ENCODE peak calls at places on chromosomes 3 and 15, in eight cellular contexts. One of them, this sample, is unnamed.

GRCh38 chr3:100113728-100114412 is 431 bp downstream of the FILIP1L start:
- DNase-seq in cardiac fibroblast: no peak
- DNase-seq in NT2/D1: no peak
- DNase-seq in ovary: no peak
- DNase-seq in H1: no peak
- DNase-seq in fibroblast of lung: no peak
- DNase-seq in GM12878: no peak
- DNase-seq in left ventricle myocardium inferior: no peak
- DNase-seq in this sample: no peak

GRCh38 chr3:71332813-71333212 is 250.7 kb downstream of the FOXP1 start:
- DNase-seq in cardiac fibroblast: no peak
- DNase-seq in NT2/D1: no peak
- DNase-seq in ovary: no peak
- DNase-seq in H1: no peak
- DNase-seq in fibroblast of lung: no peak
- DNase-seq in GM12878: no peak
- DNase-seq in left ventricle myocardium inferior: no peak
- DNase-seq in this sample: no peak

GRCh38 chr3:101065962-101066361 is 72.7 kb upstream of the ABI3BP start:
- DNase-seq in cardiac fibroblast: peak; percentile 79
- DNase-seq in NT2/D1: no peak
- DNase-seq in ovary: no peak
- DNase-seq in H1: no peak
- DNase-seq in fibroblast of lung: peak; percentile 86
- DNase-seq in GM12878: no peak
- DNase-seq in left ventricle myocardium inferior: no peak
- DNase-seq in this sample: no peak

GRCh38 chr3:13525827-13526625 is 22.9 kb upstream of the FBLN2 start:
- DNase-seq in cardiac fibroblast: no peak
- DNase-seq in NT2/D1: no peak
- DNase-seq in ovary: no peak
- DNase-seq in H1: no peak
- DNase-seq in fibroblast of lung: no peak
- DNase-seq in GM12878: no peak
- DNase-seq in left ventricle myocardium inferior: peak; percentile 28
- DNase-seq in this sample: no peak

GRCh38 chr3:126908752-126909275 is 74.1 kb upstream of the PLXNA1 start:
- DNase-seq in cardiac fibroblast: no peak
- DNase-seq in NT2/D1: no peak
- DNase-seq in ovary: no peak
- DNase-seq in H1: no peak
- DNase-seq in fibroblast of lung: no peak
- DNase-seq in GM12878: no peak
- DNase-seq in left ventricle myocardium inferior: no peak
- DNase-seq in this sample: no peak

GRCh38 chr3:96863129-96863740 is 48.8 kb downstream of the EPHA6 start:
- DNase-seq in cardiac fibroblast: peak; percentile 36
- DNase-seq in NT2/D1: peak; percentile 40
- DNase-seq in ovary: peak; percentile 15
- DNase-seq in H1: peak; percentile 51
- DNase-seq in fibroblast of lung: peak; percentile 21
- DNase-seq in GM12878: no peak
- DNase-seq in left ventricle myocardium inferior: no peak
- DNase-seq in this sample: no peak

GRCh38 chr3:45575491-45575923 is 19.0 kb upstream of the LIMD1 start:
- DNase-seq in cardiac fibroblast: peak; percentile 34
- DNase-seq in NT2/D1: peak; percentile 90
- DNase-seq in ovary: no peak
- DNase-seq in H1: no peak
- DNase-seq in fibroblast of lung: peak; percentile 48
- DNase-seq in GM12878: no peak
- DNase-seq in left ventricle myocardium inferior: no peak
- DNase-seq in this sample: no peak

GRCh38 chr15:85704720-85705119 is 90.0 kb downstream of the KLHL25 start:
- DNase-seq in cardiac fibroblast: peak; percentile 64
- DNase-seq in NT2/D1: no peak
- DNase-seq in ovary: no peak
- DNase-seq in H1: no peak
- DNase-seq in fibroblast of lung: no peak
- DNase-seq in GM12878: no peak
- DNase-seq in left ventricle myocardium inferior: no peak
- DNase-seq in this sample: no peak

GRCh38 chr15:40252438-40253178 is 13.7 kb downstream of the PAK6 start:
- DNase-seq in cardiac fibroblast: peak; percentile 27
- DNase-seq in NT2/D1: no peak
- DNase-seq in ovary: peak; percentile 33
- DNase-seq in H1: peak; percentile 76
- DNase-seq in fibroblast of lung: no peak
- DNase-seq in GM12878: no peak
- DNase-seq in left ventricle myocardium inferior: peak; percentile 40
- DNase-seq in this sample: peak; percentile 31

GRCh38 chr15:81270781-81271491 is 53.0 kb downstream of the STARD5 start:
- DNase-seq in cardiac fibroblast: no peak
- DNase-seq in NT2/D1: no peak
- DNase-seq in ovary: no peak
- DNase-seq in H1: no peak
- DNase-seq in fibroblast of lung: no peak
- DNase-seq in GM12878: no peak
- DNase-seq in left ventricle myocardium inferior: no peak
- DNase-seq in this sample: no peak

GRCh38 chr3:128903501-128903900 is 24.1 kb downstream of the ACAD9 start:
- DNase-seq in cardiac fibroblast: no peak
- DNase-seq in NT2/D1: no peak
- DNase-seq in ovary: no peak
- DNase-seq in H1: no peak
- DNase-seq in fibroblast of lung: no peak
- DNase-seq in GM12878: no peak
- DNase-seq in left ventricle myocardium inferior: no peak
- DNase-seq in this sample: no peak

GRCh38 chr15:92655178-92655995 is at the start of gene FAM174B:
- DNase-seq in cardiac fibroblast: peak; percentile 39
- DNase-seq in NT2/D1: peak; percentile 49
- DNase-seq in ovary: peak; percentile 58
- DNase-seq in H1: peak; percentile 78
- DNase-seq in fibroblast of lung: peak; percentile 20
- DNase-seq in GM12878: no peak
- DNase-seq in left ventricle myocardium inferior: peak; percentile 60
- DNase-seq in this sample: peak; percentile 71

GRCh38 chr15:51793521-51793920 is 35.9 kb upstream of the TMOD3 start:
- DNase-seq in cardiac fibroblast: peak; percentile 91
- DNase-seq in NT2/D1: no peak
- DNase-seq in ovary: peak; percentile 15
- DNase-seq in H1: no peak
- DNase-seq in fibroblast of lung: peak; percentile 64
- DNase-seq in GM12878: no peak
- DNase-seq in left ventricle myocardium inferior: peak; percentile 44
- DNase-seq in this sample: no peak

GRCh38 chr3:57816471-57817105 is 60.5 kb downstream of the SLMAP start:
- DNase-seq in cardiac fibroblast: no peak
- DNase-seq in NT2/D1: no peak
- DNase-seq in ovary: no peak
- DNase-seq in H1: no peak
- DNase-seq in fibroblast of lung: no peak
- DNase-seq in GM12878: no peak
- DNase-seq in left ventricle myocardium inferior: no peak
- DNase-seq in this sample: no peak

GRCh38 chr3:112302881-112303761 is 9.1 kb upstream of the SLC9C1 start:
- DNase-seq in cardiac fibroblast: peak; percentile 48
- DNase-seq in NT2/D1: peak; percentile 91
- DNase-seq in ovary: no peak
- DNase-seq in H1: peak; percentile 60
- DNase-seq in fibroblast of lung: peak; percentile 24
- DNase-seq in GM12878: no peak
- DNase-seq in left ventricle myocardium inferior: no peak
- DNase-seq in this sample: no peak

GRCh38 chr3:112306825-112307224 is 12.8 kb upstream of the SLC9C1 start:
- DNase-seq in cardiac fibroblast: no peak
- DNase-seq in NT2/D1: no peak
- DNase-seq in ovary: no peak
- DNase-seq in H1: no peak
- DNase-seq in fibroblast of lung: no peak
- DNase-seq in GM12878: no peak
- DNase-seq in left ventricle myocardium inferior: no peak
- DNase-seq in this sample: no peak

GRCh38 chr3:112303811-112304325 is 9.9 kb upstream of the SLC9C1 start:
- DNase-seq in cardiac fibroblast: peak; percentile 48
- DNase-seq in NT2/D1: no peak
- DNase-seq in ovary: peak; percentile 13
- DNase-seq in H1: peak; percentile 51
- DNase-seq in fibroblast of lung: peak; percentile 54
- DNase-seq in GM12878: no peak
- DNase-seq in left ventricle myocardium inferior: no peak
- DNase-seq in this sample: no peak

GRCh38 chr3:112302061-112302830 is 8.2 kb upstream of the SLC9C1 start:
- DNase-seq in cardiac fibroblast: peak; percentile 74
- DNase-seq in NT2/D1: no peak
- DNase-seq in ovary: no peak
- DNase-seq in H1: peak; percentile 67
- DNase-seq in fibroblast of lung: peak; percentile 33
- DNase-seq in GM12878: no peak
- DNase-seq in left ventricle myocardium inferior: no peak
- DNase-seq in this sample: no peak

GRCh38 chr3:112304611-112305010 is 10.6 kb upstream of the SLC9C1 start:
- DNase-seq in cardiac fibroblast: peak; percentile 40
- DNase-seq in NT2/D1: no peak
- DNase-seq in ovary: no peak
- DNase-seq in H1: no peak
- DNase-seq in fibroblast of lung: no peak
- DNase-seq in GM12878: no peak
- DNase-seq in left ventricle myocardium inferior: no peak
- DNase-seq in this sample: no peak
- H3K4me3 ChIP-seq in cardiac fibroblast: no peak overlapping the region
- H3K4me3 ChIP-seq in NT2/D1: no peak overlapping the region
- H3K4me3 ChIP-seq in ovary: no peak overlapping the region
- H3K4me3 ChIP-seq in H1: no peak overlapping the region
- H3K4me3 ChIP-seq in fibroblast of lung: no peak overlapping the region
- H3K4me3 ChIP-seq in GM12878: no peak overlapping the region
- H3K4me3 ChIP-seq in left ventricle myocardium inferior: peak overlapping the region; percentile 66
- H3K4me3 ChIP-seq in this sample: peak overlapping the region; percentile 63

DNA sequence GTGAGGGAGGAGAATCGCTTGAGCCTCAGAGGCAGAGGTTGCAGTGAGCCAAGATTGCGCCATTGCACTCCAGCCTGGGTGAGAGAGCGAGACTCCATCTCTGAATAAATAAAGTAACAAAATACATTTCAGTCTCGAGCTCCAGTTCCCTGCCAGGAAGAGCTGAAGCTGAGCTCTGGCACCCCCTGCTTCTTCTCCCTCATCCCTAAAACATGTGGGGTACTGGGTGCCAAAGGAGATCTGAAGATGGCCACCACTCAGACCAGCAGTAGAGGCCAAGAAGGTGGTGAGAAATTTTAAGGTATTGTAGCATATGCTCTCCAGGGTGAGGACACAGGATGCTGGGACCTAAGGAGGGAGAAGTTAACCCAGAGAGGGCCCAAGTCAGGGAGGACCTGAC is 75.0 kb upstream of the CGNL1 start:
- DNase-seq in cardiac fibroblast: no peak
- DNase-seq in NT2/D1: no peak
- DNase-seq in ovary: no peak
- DNase-seq in H1: peak; percentile 36
- DNase-seq in fibroblast of lung: no peak
- DNase-seq in GM12878: no peak
- DNase-seq in left ventricle myocardium inferior: no peak
- DNase-seq in this sample: no peak
- H3K4me3 ChIP-seq in cardiac fibroblast: no peak overlapping the region
- H3K4me3 ChIP-seq in NT2/D1: no peak overlapping the region
- H3K4me3 ChIP-seq in ovary: no peak overlapping the region
- H3K4me3 ChIP-seq in H1: no peak overlapping the region
- H3K4me3 ChIP-seq in fibroblast of lung: no peak overlapping the region
- H3K4me3 ChIP-seq in GM12878: peak overlapping the region; percentile 84
- H3K4me3 ChIP-seq in left ventricle myocardium inferior: no peak overlapping the region
- H3K4me3 ChIP-seq in this sample: no peak overlapping the region

DNA sequence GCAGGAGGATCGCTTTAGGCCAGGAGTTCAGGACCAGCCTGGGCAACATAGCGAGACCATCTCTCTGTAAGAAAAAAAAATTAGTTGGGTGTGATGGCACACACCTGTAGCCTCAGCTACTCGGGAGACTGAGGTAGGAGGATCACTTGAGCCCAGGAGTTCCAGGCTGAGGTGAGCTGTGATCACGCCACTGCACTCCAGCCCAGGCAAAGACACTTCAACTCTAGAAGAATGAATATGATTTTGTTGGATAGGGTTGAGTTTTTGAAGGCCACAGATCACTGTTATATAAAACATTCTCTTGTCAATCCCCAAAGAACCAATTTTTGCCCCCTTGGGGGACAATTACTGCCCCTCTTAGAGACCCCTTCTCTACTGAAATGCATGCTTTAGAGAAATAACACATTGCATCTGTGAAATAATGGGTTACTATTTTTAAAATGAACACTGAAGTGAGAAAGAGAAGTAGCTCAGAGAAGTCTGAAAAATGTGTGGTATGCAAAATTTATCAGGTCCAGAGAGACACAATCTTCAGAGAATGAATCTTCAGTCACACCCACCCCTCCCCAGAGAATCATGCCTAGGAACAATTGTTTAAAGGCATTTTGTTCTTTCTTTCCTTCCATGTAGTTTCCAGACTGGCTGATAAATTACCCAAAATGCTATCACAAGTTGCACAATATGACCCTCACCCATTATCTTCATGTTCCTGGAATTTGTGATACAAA is 42.7 kb downstream of the METTL6 start:
- DNase-seq in cardiac fibroblast: no peak
- DNase-seq in NT2/D1: no peak
- DNase-seq in ovary: no peak
- DNase-seq in H1: no peak
- DNase-seq in fibroblast of lung: no peak
- DNase-seq in GM12878: peak; percentile 84
- DNase-seq in left ventricle myocardium inferior: no peak
- DNase-seq in this sample: no peak
- H3K4me3 ChIP-seq in cardiac fibroblast: no peak overlapping the region
- H3K4me3 ChIP-seq in NT2/D1: no peak overlapping the region
- H3K4me3 ChIP-seq in ovary: no peak overlapping the region
- H3K4me3 ChIP-seq in H1: no peak overlapping the region
- H3K4me3 ChIP-seq in fibroblast of lung: no peak overlapping the region
- H3K4me3 ChIP-seq in GM12878: peak overlapping the region; percentile 48
- H3K4me3 ChIP-seq in left ventricle myocardium inferior: no peak overlapping the region
- H3K4me3 ChIP-seq in this sample: no peak overlapping the region

GRCh38 chr3:197959891-197960693 is at the start of gene LMLN:
- DNase-seq in cardiac fibroblast: peak; percentile 98
- DNase-seq in NT2/D1: peak; percentile 85
- DNase-seq in ovary: peak; percentile 96
- DNase-seq in H1: peak; percentile 96
- DNase-seq in fibroblast of lung: peak; percentile 96
- DNase-seq in GM12878: peak; percentile 80
- DNase-seq in left ventricle myocardium inferior: peak; percentile 96
- DNase-seq in this sample: peak; percentile 96

GRCh38 chr3:197959500-197959890 is 522 bp upstream of the LMLN start:
- DNase-seq in cardiac fibroblast: no peak
- DNase-seq in NT2/D1: no peak
- DNase-seq in ovary: no peak
- DNase-seq in H1: no peak
- DNase-seq in fibroblast of lung: no peak
- DNase-seq in GM12878: no peak
- DNase-seq in left ventricle myocardium inferior: no peak
- DNase-seq in this sample: no peak

GRCh38 chr3:197960694-197961581 is 921 bp downstream of the LMLN start:
- DNase-seq in cardiac fibroblast: peak; percentile 23
- DNase-seq in NT2/D1: no peak
- DNase-seq in ovary: no peak
- DNase-seq in H1: no peak
- DNase-seq in fibroblast of lung: peak; percentile 24
- DNase-seq in GM12878: no peak
- DNase-seq in left ventricle myocardium inferior: no peak
- DNase-seq in this sample: peak; percentile 30

GRCh38 chr3:197963019-197963637 is 3.1 kb downstream of the LMLN start:
- DNase-seq in cardiac fibroblast: no peak
- DNase-seq in NT2/D1: no peak
- DNase-seq in ovary: no peak
- DNase-seq in H1: no peak
- DNase-seq in fibroblast of lung: no peak
- DNase-seq in GM12878: no peak
- DNase-seq in left ventricle myocardium inferior: no peak
- DNase-seq in this sample: no peak

GRCh38 chr3:197961582-197961945 is 1.5 kb downstream of the LMLN start:
- DNase-seq in cardiac fibroblast: no peak
- DNase-seq in NT2/D1: no peak
- DNase-seq in ovary: no peak
- DNase-seq in H1: no peak
- DNase-seq in fibroblast of lung: no peak
- DNase-seq in GM12878: no peak
- DNase-seq in left ventricle myocardium inferior: no peak
- DNase-seq in this sample: no peak
- H3K4me3 ChIP-seq in cardiac fibroblast: no peak overlapping the region
- H3K4me3 ChIP-seq in NT2/D1: no peak overlapping the region
- H3K4me3 ChIP-seq in ovary: no peak overlapping the region
- H3K4me3 ChIP-seq in H1: no peak overlapping the region
- H3K4me3 ChIP-seq in fibroblast of lung: no peak overlapping the region
- H3K4me3 ChIP-seq in GM12878: no peak overlapping the region
- H3K4me3 ChIP-seq in left ventricle myocardium inferior: no peak overlapping the region
- H3K4me3 ChIP-seq in this sample: no peak overlapping the region